ENCODE peak calls at places on chromosomes 4 and X, in eight cellular contexts. R is pancreas, P is fibroblast of pulmonary artery, V is fibroblast of mammary gland, L is NB4, W is mammary epithelial cell, O is suprapubic skin, H is fibroblast of the aortic adventitia. I is an unnamed sample.

GRCh38 chr4:174658246-174658645 is 136.0 kb upstream of the HPGD start:
- DNase-seq in L (no peak), R (no peak), O (no peak), P (peak), H (peak), V (no peak), W (no peak), I (no peak)

GRCh38 chr4:142312391-142312790 is 533.7 kb downstream of the INPP4B start:
- DNase-seq in V (no peak), R (no peak), H (no peak), O (no peak), W (no peak), P (no peak), L (no peak), I (no peak)

GRCh38 chr4:528296-528695 is 29.3 kb downstream of the PIGG start:
- DNase-seq in L (no peak), H (no peak), O (no peak), W (no peak), R (no peak), P (no peak), V (no peak), I (no peak)

GRCh38 chr4:15765306-15765705 is 12.8 kb upstream of the CD38 start:
- DNase-seq in H (no peak), L (no peak), W (no peak), V (no peak), R (no peak), O (no peak), P (no peak), I (no peak)

GRCh38 chr4:39716356-39716755 is 18.4 kb downstream of the UBE2K start:
- DNase-seq in H (no peak), R (no peak), L (no peak), W (no peak), O (no peak), P (no peak), V (no peak), I (no peak)

GRCh38 chrX:22742174-22742573 is 257.6 kb upstream of the DDX53 start:
- DNase-seq in H (peak), L (no peak), R (no peak), W (peak), O (no peak), P (peak), V (peak), I (peak)

GRCh38 chrX:69126642-69127041 is 38.6 kb downstream of the PJA1 start:
- DNase-seq in O (no peak), V (no peak), H (no peak), L (peak), W (no peak), R (no peak), P (no peak), I (no peak)

GRCh38 chr4:100428051-100428450 is 89.8 kb downstream of the EMCN start:
- DNase-seq in R (no peak), W (peak), P (peak), H (peak), O (no peak), V (peak), L (peak), I (peak)

GRCh38 chrX:115591856-115592842 is 31.2 kb downstream of the PLS3 start:
- DNase-seq in O (no peak), R (no peak), L (no peak), H (no peak), V (no peak), W (peak), P (no peak), I (no peak)

GRCh38 chr4:154583677-154584076 is 6.9 kb downstream of the FGA start:
- DNase-seq in R (no peak), L (no peak), P (no peak), O (no peak), W (no peak), V (no peak), H (no peak), I (no peak)

GRCh38 chr4:159126716-159127115 is 23.8 kb downstream of the RAPGEF2 start:
- DNase-seq in W (no peak), O (no peak), L (no peak), R (no peak), P (no peak), V (no peak), H (no peak), I (no peak)

GRCh38 chr4:7462509-7462971 is 27.8 kb upstream of the PSAPL1 start:
- DNase-seq in H (no peak), R (no peak), O (no peak), L (no peak), V (peak), W (peak), P (peak), I (peak)

GRCh38 chr4:14771504-14772175 is 230.6 kb upstream of the CPEB2 start:
- DNase-seq in H (no peak), L (no peak), R (no peak), O (no peak), W (peak), V (peak), P (no peak), I (no peak)

GRCh38 chr4:34182346-34182745 is 2062.0 kb downstream of the ARAP2 start:
- DNase-seq in P (peak), O (no peak), R (no peak), L (no peak), H (peak), W (peak), V (peak), I (peak)

GRCh38 chr4:74638001-74638400 is 156.3 kb downstream of the BTC start:
- DNase-seq in P (no peak), L (no peak), R (no peak), H (peak), V (peak), W (no peak), O (no peak), I (no peak)

GRCh38 chr4:67751260-67751659 is 2.9 kb downstream of the GNRHR start:
- DNase-seq in P (peak), H (no peak), O (no peak), V (peak), R (no peak), L (no peak), W (peak), I (peak)

GRCh38 chr4:162115323-162115722 is 48.5 kb downstream of the FSTL5 start:
- DNase-seq in V (no peak), W (no peak), H (no peak), L (no peak), R (no peak), P (no peak), O (no peak), I (no peak)

GRCh38 chr4:21181716-21182115 is 481.5 kb downstream of the PACRGL start:
- DNase-seq in V (no peak), P (no peak), W (peak), O (no peak), H (no peak), L (no peak), R (no peak), I (no peak)

GRCh38 chrX:110219920-110220319 is 98.0 kb downstream of the AMMECR1 start:
- DNase-seq in O (no peak), H (peak), P (peak), V (peak), L (no peak), R (no peak), W (peak), I (peak)

GRCh38 chr4:165207016-165207430 is 338 bp upstream of the KLHL2 start:
- DNase-seq in O (peak), L (peak), P (no peak), V (peak), R (no peak), W (peak), H (peak), I (no peak)

GRCh38 chr4:141210168-141210567 is 10.5 kb upstream of the ZNF330 start:
- DNase-seq in H (no peak), W (peak), P (no peak), L (no peak), R (no peak), O (no peak), V (no peak), I (no peak)

GRCh38 chr4:106365613-106366012 is 3.0 kb downstream of the GIMD1 start:
- DNase-seq in O (no peak), R (no peak), L (peak), W (peak), V (peak), H (peak), P (peak), I (peak)

GRCh38 chr4:47239649-47240048 is 208.3 kb downstream of the GABRB1 start:
- DNase-seq in L (no peak), H (no peak), W (no peak), O (no peak), P (no peak), V (no peak), R (no peak), I (no peak)

GRCh38 chr4:41185614-41186609 is 28.4 kb downstream of the APBB2 start:
- DNase-seq in L (no peak), W (peak), O (no peak), H (no peak), V (no peak), P (no peak), R (no peak), I (peak)

GRCh38 chr4:24321151-24321550 is 263.2 kb downstream of the DHX15 start:
- DNase-seq in P (no peak), R (no peak), V (peak), L (no peak), H (peak), W (no peak), O (no peak), I (peak)

GRCh38 chrX:9486786-9487185 is 21.9 kb downstream of the TBL1X start:
- DNase-seq in R (no peak), O (no peak), W (no peak), H (peak), V (no peak), L (no peak), P (no peak), I (no peak)

GRCh38 chr4:125140966-125141495 is 173.7 kb upstream of the FAT4 start:
- DNase-seq in P (peak), L (no peak), W (peak), R (no peak), H (peak), V (peak), O (no peak), I (peak)

GRCh38 chr4:137909910-137910309 is 332.2 kb downstream of the SLC7A11 start:
- DNase-seq in P (no peak), R (peak), O (no peak), W (no peak), H (no peak), L (no peak), V (no peak), I (no peak)

GRCh38 chr4:31045151-31045550 is 325.0 kb downstream of the PCDH7 start:
- DNase-seq in O (no peak), L (no peak), W (no peak), H (no peak), V (no peak), R (no peak), P (no peak), I (no peak)

DNA sequence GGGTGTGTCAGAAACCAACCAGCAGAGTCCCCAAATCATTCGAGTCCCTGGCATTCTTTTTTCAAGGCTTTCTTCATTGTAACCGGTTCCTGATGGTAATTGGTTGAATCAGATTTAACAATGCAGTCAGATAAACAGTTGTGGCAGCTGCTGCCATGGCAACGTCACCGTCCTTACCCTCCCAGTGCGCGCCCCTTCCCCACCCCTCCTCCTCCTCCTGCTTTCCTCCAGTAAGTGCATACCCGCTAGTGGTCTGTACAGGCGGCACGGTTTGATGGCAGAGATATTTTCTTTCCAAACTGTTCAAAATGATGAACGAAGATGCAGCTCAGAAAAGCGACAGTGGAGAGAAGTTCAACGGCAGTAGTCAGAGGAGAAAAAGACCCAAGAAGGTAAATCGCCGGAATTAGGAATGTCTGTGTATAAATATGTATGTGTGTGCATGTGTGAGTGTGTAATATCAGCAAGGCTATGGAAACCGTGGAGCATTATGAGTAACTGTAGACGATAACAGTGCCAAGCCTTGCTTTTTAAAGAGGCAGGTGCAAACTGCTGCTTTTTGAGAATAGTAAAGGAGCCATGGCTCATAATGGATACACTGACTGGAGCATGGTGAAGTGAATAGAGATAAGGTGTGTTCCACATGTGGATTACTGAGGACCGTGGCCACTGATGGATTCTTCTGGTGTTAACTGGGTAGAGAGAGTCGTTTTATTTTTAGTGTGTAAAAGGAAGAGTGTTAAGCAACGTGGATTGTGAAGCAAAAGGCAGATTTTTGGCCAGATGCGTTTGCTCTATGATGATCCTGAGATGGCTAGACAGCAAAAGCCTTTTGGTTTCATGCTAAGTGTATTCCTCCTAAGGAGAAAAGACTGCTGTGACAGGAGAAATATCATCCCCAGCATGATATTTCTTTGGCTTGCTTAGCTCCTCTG is at the start of gene ANK2:
- DNase-seq in P (no peak), L (no peak), H (peak), V (peak), R (no peak), W (no peak), O (no peak), I (peak)
- H3K4me3 ChIP-seq in P (no peak), L (no peak), H (no peak), V (no peak), R (no peak), W (no peak), O (peak), I (no peak)

GRCh38 chr4:139299536-139299935 is 1.8 kb upstream of the NAA15 start:
- DNase-seq in R (no peak), W (peak), V (peak), L (no peak), O (no peak), H (no peak), P (no peak), I (no peak)
- H3K4me3 ChIP-seq in R (no peak), W (no peak), V (no peak), L (peak), O (no peak), H (peak), P (peak), I (no peak)

GRCh38 chrX:132855760-132856341 is 102.6 kb downstream of the HS6ST2 start:
- DNase-seq in H (no peak), R (no peak), W (no peak), L (no peak), O (no peak), V (no peak), P (no peak), I (no peak)
- H3K4me3 ChIP-seq in H (no peak), R (no peak), W (no peak), L (no peak), O (no peak), V (no peak), P (no peak), I (no peak)

DNA sequence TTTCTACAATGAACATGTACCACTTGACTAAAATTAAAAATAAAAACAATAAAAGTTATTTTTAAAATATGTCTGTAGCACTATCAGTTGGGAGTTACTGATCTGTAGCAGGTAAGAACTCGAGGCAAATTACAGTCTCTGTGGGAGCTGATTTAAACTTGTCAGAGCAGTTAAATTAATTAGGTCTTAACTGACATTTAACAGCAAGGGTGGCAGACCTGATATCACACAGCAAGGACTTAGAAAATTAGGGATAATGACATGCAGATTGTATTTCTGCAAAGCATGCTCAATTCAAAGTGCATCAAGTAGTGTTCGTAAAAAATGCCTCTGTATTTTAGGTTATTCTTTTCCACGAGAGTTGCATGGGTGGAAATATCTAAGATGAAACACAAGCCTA is 208.9 kb downstream of the SPATA18 start:
- DNase-seq in O (no peak), W (no peak), H (no peak), P (no peak), L (no peak), R (no peak), V (no peak), I (no peak)
- H3K4me3 ChIP-seq in O (no peak), W (no peak), H (no peak), P (no peak), L (no peak), R (no peak), V (no peak), I (no peak)

GRCh38 chrX:130118941-130119640 is 8.8 kb upstream of the ELF4 start:
- DNase-seq in R (no peak), V (peak), P (peak), O (no peak), H (peak), L (no peak), W (peak), I (peak)
- H3K4me3 ChIP-seq in R (no peak), V (no peak), P (peak), O (no peak), H (peak), L (no peak), W (no peak), I (peak)

GRCh38 chr4:182449960-182450359 is 206.8 kb downstream of the TENM3 start:
- DNase-seq in L (no peak), W (no peak), O (no peak), P (no peak), V (peak), H (peak), R (no peak), I (peak)
- H3K4me3 ChIP-seq in L (no peak), W (peak), O (peak), P (peak), V (peak), H (peak), R (peak), I (peak)

I was measured in AG10803.